ENCODE peak calls at places on chromosome 5, in eight cellular contexts. One of them, this sample, is unnamed.

GRCh38 chr5:135434591-135435466 is 12.3 kb downstream of the DCANP1 start:
- DNase-seq in adrenal gland: no peak
- DNase-seq in HepG2: peak
- DNase-seq in uterus: no peak
- DNase-seq in body of pancreas: no peak
- DNase-seq in tibial nerve: no peak
- DNase-seq in ovary: no peak
- DNase-seq in spleen: no peak
- DNase-seq in this sample: no peak

GRCh38 chr5:97142521-97143254 is at the start of gene LIX1:
- DNase-seq in adrenal gland: peak
- DNase-seq in HepG2: peak
- DNase-seq in uterus: no peak
- DNase-seq in body of pancreas: peak
- DNase-seq in tibial nerve: no peak
- DNase-seq in ovary: no peak
- DNase-seq in spleen: no peak
- DNase-seq in this sample: peak

GRCh38 chr5:82426419-82427154 is 148.4 kb upstream of the RPS23 start:
- DNase-seq in adrenal gland: no peak
- DNase-seq in HepG2: no peak
- DNase-seq in uterus: no peak
- DNase-seq in body of pancreas: no peak
- DNase-seq in tibial nerve: peak
- DNase-seq in ovary: no peak
- DNase-seq in spleen: no peak
- DNase-seq in this sample: no peak

GRCh38 chr5:118999696-119000095 is 11.3 kb upstream of the DTWD2 start:
- DNase-seq in adrenal gland: no peak
- DNase-seq in HepG2: no peak
- DNase-seq in uterus: no peak
- DNase-seq in body of pancreas: no peak
- DNase-seq in tibial nerve: no peak
- DNase-seq in ovary: no peak
- DNase-seq in spleen: no peak
- DNase-seq in this sample: no peak

GRCh38 chr5:84568171-84568570 is 183.5 kb upstream of the EDIL3 start:
- DNase-seq in adrenal gland: no peak
- DNase-seq in HepG2: no peak
- DNase-seq in uterus: no peak
- DNase-seq in body of pancreas: no peak
- DNase-seq in tibial nerve: no peak
- DNase-seq in ovary: no peak
- DNase-seq in spleen: no peak
- DNase-seq in this sample: no peak

GRCh38 chr5:36301858-36302603 is at the start of gene RANBP3L:
- DNase-seq in adrenal gland: peak
- DNase-seq in HepG2: no peak
- DNase-seq in uterus: no peak
- DNase-seq in body of pancreas: peak
- DNase-seq in tibial nerve: no peak
- DNase-seq in ovary: no peak
- DNase-seq in spleen: no peak
- DNase-seq in this sample: peak

GRCh38 chr5:57749396-57749795 is 266.8 kb upstream of the ACTBL2 start:
- DNase-seq in adrenal gland: no peak
- DNase-seq in HepG2: no peak
- DNase-seq in uterus: no peak
- DNase-seq in body of pancreas: no peak
- DNase-seq in tibial nerve: no peak
- DNase-seq in ovary: no peak
- DNase-seq in spleen: no peak
- DNase-seq in this sample: no peak

GRCh38 chr5:133259199-133259997 is 207.6 kb downstream of the HSPA4 start:
- DNase-seq in adrenal gland: no peak
- DNase-seq in HepG2: no peak
- DNase-seq in uterus: no peak
- DNase-seq in body of pancreas: no peak
- DNase-seq in tibial nerve: no peak
- DNase-seq in ovary: no peak
- DNase-seq in spleen: no peak
- DNase-seq in this sample: no peak

GRCh38 chr5:78843436-78843835 is 141.7 kb downstream of the ARSB start:
- DNase-seq in adrenal gland: no peak
- DNase-seq in HepG2: no peak
- DNase-seq in uterus: no peak
- DNase-seq in body of pancreas: no peak
- DNase-seq in tibial nerve: no peak
- DNase-seq in ovary: no peak
- DNase-seq in spleen: no peak
- DNase-seq in this sample: no peak

GRCh38 chr5:116652196-116652729 is 77.6 kb upstream of the SEMA6A start:
- DNase-seq in adrenal gland: peak
- DNase-seq in HepG2: peak
- DNase-seq in uterus: peak
- DNase-seq in body of pancreas: peak
- DNase-seq in tibial nerve: peak
- DNase-seq in ovary: no peak
- DNase-seq in spleen: no peak
- DNase-seq in this sample: no peak

GRCh38 chr5:173010547-173011464 is 27.2 kb downstream of the ATP6V0E1 start:
- DNase-seq in adrenal gland: peak
- DNase-seq in HepG2: peak
- DNase-seq in uterus: no peak
- DNase-seq in body of pancreas: peak
- DNase-seq in tibial nerve: no peak
- DNase-seq in ovary: no peak
- DNase-seq in spleen: no peak
- DNase-seq in this sample: peak

GRCh38 chr5:77631166-77631582 is 7.3 kb downstream of the OTP start:
- DNase-seq in adrenal gland: no peak
- DNase-seq in HepG2: no peak
- DNase-seq in uterus: no peak
- DNase-seq in body of pancreas: no peak
- DNase-seq in tibial nerve: no peak
- DNase-seq in ovary: no peak
- DNase-seq in spleen: no peak
- DNase-seq in this sample: no peak

GRCh38 chr5:172385164-172385563 is 69.2 kb downstream of the SH3PXD2B start:
- DNase-seq in adrenal gland: no peak
- DNase-seq in HepG2: no peak
- DNase-seq in uterus: no peak
- DNase-seq in body of pancreas: no peak
- DNase-seq in tibial nerve: no peak
- DNase-seq in ovary: no peak
- DNase-seq in spleen: no peak
- DNase-seq in this sample: no peak

GRCh38 chr5:176416123-176416924 is at the start of gene CLTB:
- DNase-seq in adrenal gland: peak
- DNase-seq in HepG2: peak
- DNase-seq in uterus: peak
- DNase-seq in body of pancreas: peak
- DNase-seq in tibial nerve: peak
- DNase-seq in ovary: peak
- DNase-seq in spleen: peak
- DNase-seq in this sample: peak
- TF ChIP-seq POLR2A in adrenal gland: peak
- TF ChIP-seq POLR2A in HepG2: no peak
- TF ChIP-seq POLR2A in uterus: peak
- TF ChIP-seq POLR2A in body of pancreas: peak
- TF ChIP-seq POLR2A in tibial nerve: peak
- TF ChIP-seq POLR2A in ovary: peak
- TF ChIP-seq POLR2A in spleen: peak
- TF ChIP-seq POLR2A in this sample: peak

GRCh38 chr5:73989956-73990355 is 364.0 kb downstream of the ARHGEF28 start:
- DNase-seq in adrenal gland: no peak
- DNase-seq in HepG2: no peak
- DNase-seq in uterus: no peak
- DNase-seq in body of pancreas: no peak
- DNase-seq in tibial nerve: no peak
- DNase-seq in ovary: no peak
- DNase-seq in spleen: no peak
- DNase-seq in this sample: no peak

GRCh38 chr5:73985145-73985544 is 359.1 kb downstream of the ARHGEF28 start:
- DNase-seq in adrenal gland: no peak
- DNase-seq in HepG2: peak
- DNase-seq in uterus: no peak
- DNase-seq in body of pancreas: peak
- DNase-seq in tibial nerve: no peak
- DNase-seq in ovary: no peak
- DNase-seq in spleen: no peak
- DNase-seq in this sample: peak

GRCh38 chr5:73983661-73984060 is 357.7 kb downstream of the ARHGEF28 start:
- DNase-seq in adrenal gland: no peak
- DNase-seq in HepG2: no peak
- DNase-seq in uterus: no peak
- DNase-seq in body of pancreas: no peak
- DNase-seq in tibial nerve: no peak
- DNase-seq in ovary: no peak
- DNase-seq in spleen: no peak
- DNase-seq in this sample: no peak

GRCh38 chr5:73987915-73988314 is 361.9 kb downstream of the ARHGEF28 start:
- DNase-seq in adrenal gland: no peak
- DNase-seq in HepG2: no peak
- DNase-seq in uterus: no peak
- DNase-seq in body of pancreas: no peak
- DNase-seq in tibial nerve: no peak
- DNase-seq in ovary: no peak
- DNase-seq in spleen: no peak
- DNase-seq in this sample: no peak

DNA sequence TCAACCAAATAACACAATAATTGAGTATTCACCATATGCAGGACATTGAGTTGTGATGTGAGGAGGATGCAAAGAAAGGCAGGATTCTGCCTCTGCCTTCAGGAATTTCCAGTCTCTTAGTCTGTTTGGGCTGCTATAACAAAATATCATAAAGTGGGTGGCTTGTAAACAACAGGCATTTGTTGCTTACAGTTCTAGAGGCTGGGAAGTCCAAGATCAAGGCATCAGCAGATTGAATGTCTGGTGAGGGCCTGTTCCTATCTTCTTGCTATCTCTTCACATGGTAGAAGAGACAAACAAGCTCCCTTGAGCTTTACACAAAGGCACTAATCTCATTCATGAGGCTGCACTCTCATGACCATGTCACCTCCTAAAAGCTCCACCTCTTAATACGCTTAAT is 360.7 kb downstream of the ARHGEF28 start:
- DNase-seq in adrenal gland: no peak
- DNase-seq in HepG2: no peak
- DNase-seq in uterus: no peak
- DNase-seq in body of pancreas: no peak
- DNase-seq in tibial nerve: no peak
- DNase-seq in ovary: no peak
- DNase-seq in spleen: no peak
- DNase-seq in this sample: no peak
- H3K27ac ChIP-seq in adrenal gland: no peak
- H3K27ac ChIP-seq in HepG2: no peak
- H3K27ac ChIP-seq in uterus: no peak
- H3K27ac ChIP-seq in body of pancreas: no peak
- H3K27ac ChIP-seq in tibial nerve: no peak
- H3K27ac ChIP-seq in ovary: no peak
- H3K27ac ChIP-seq in spleen: peak
- H3K27ac ChIP-seq in this sample: no peak

GRCh38 chr5:43483210-43484048 is at the start of gene TMEM267:
- DNase-seq in adrenal gland: peak
- DNase-seq in HepG2: peak
- DNase-seq in uterus: peak
- DNase-seq in body of pancreas: peak
- DNase-seq in tibial nerve: peak
- DNase-seq in ovary: peak
- DNase-seq in spleen: peak
- DNase-seq in this sample: peak

GRCh38 chr5:43485406-43485805 is 1.7 kb upstream of the TMEM267 start:
- DNase-seq in adrenal gland: no peak
- DNase-seq in HepG2: peak
- DNase-seq in uterus: no peak
- DNase-seq in body of pancreas: no peak
- DNase-seq in tibial nerve: no peak
- DNase-seq in ovary: no peak
- DNase-seq in spleen: no peak
- DNase-seq in this sample: no peak

GRCh38 chr5:43482490-43483064 is 1.1 kb downstream of the TMEM267 start:
- DNase-seq in adrenal gland: no peak
- DNase-seq in HepG2: peak
- DNase-seq in uterus: no peak
- DNase-seq in body of pancreas: no peak
- DNase-seq in tibial nerve: no peak
- DNase-seq in ovary: no peak
- DNase-seq in spleen: no peak
- DNase-seq in this sample: no peak

GRCh38 chr5:43486353-43486752 is 2.7 kb upstream of the TMEM267 start:
- DNase-seq in adrenal gland: no peak
- DNase-seq in HepG2: peak
- DNase-seq in uterus: no peak
- DNase-seq in body of pancreas: no peak
- DNase-seq in tibial nerve: no peak
- DNase-seq in ovary: no peak
- DNase-seq in spleen: no peak
- DNase-seq in this sample: no peak

GRCh38 chr5:43484049-43484849 is 584 bp upstream of the TMEM267 start:
- DNase-seq in adrenal gland: peak
- DNase-seq in HepG2: peak
- DNase-seq in uterus: peak
- DNase-seq in body of pancreas: peak
- DNase-seq in tibial nerve: peak
- DNase-seq in ovary: peak
- DNase-seq in spleen: peak
- DNase-seq in this sample: peak
- TF ChIP-seq POLR2A in adrenal gland: no peak
- TF ChIP-seq POLR2A in HepG2: no peak
- TF ChIP-seq POLR2A in uterus: no peak
- TF ChIP-seq POLR2A in body of pancreas: peak
- TF ChIP-seq POLR2A in tibial nerve: peak
- TF ChIP-seq POLR2A in ovary: no peak
- TF ChIP-seq POLR2A in spleen: no peak
- TF ChIP-seq POLR2A in this sample: no peak

GRCh38 chr5:137699291-137700281 is 36.3 kb downstream of the KLHL3 start:
- DNase-seq in adrenal gland: no peak
- DNase-seq in HepG2: no peak
- DNase-seq in uterus: no peak
- DNase-seq in body of pancreas: no peak
- DNase-seq in tibial nerve: no peak
- DNase-seq in ovary: peak
- DNase-seq in spleen: no peak
- DNase-seq in this sample: peak

GRCh38 chr5:137703565-137703964 is 32.3 kb downstream of the KLHL3 start:
- DNase-seq in adrenal gland: no peak
- DNase-seq in HepG2: no peak
- DNase-seq in uterus: no peak
- DNase-seq in body of pancreas: no peak
- DNase-seq in tibial nerve: no peak
- DNase-seq in ovary: no peak
- DNase-seq in spleen: no peak
- DNase-seq in this sample: no peak

GRCh38 chr5:137695651-137696428 is 40.0 kb downstream of the KLHL3 start:
- DNase-seq in adrenal gland: no peak
- DNase-seq in HepG2: no peak
- DNase-seq in uterus: no peak
- DNase-seq in body of pancreas: no peak
- DNase-seq in tibial nerve: no peak
- DNase-seq in ovary: no peak
- DNase-seq in spleen: no peak
- DNase-seq in this sample: no peak

GRCh38 chr5:137696481-137696880 is 39.4 kb downstream of the KLHL3 start:
- DNase-seq in adrenal gland: peak
- DNase-seq in HepG2: no peak
- DNase-seq in uterus: no peak
- DNase-seq in body of pancreas: no peak
- DNase-seq in tibial nerve: no peak
- DNase-seq in ovary: no peak
- DNase-seq in spleen: no peak
- DNase-seq in this sample: no peak

GRCh38 chr5:137700282-137700680 is 35.6 kb downstream of the KLHL3 start:
- DNase-seq in adrenal gland: no peak
- DNase-seq in HepG2: no peak
- DNase-seq in uterus: no peak
- DNase-seq in body of pancreas: no peak
- DNase-seq in tibial nerve: no peak
- DNase-seq in ovary: no peak
- DNase-seq in spleen: no peak
- DNase-seq in this sample: no peak
- H3K27ac ChIP-seq in adrenal gland: no peak
- H3K27ac ChIP-seq in HepG2: no peak
- H3K27ac ChIP-seq in uterus: peak
- H3K27ac ChIP-seq in body of pancreas: no peak
- H3K27ac ChIP-seq in tibial nerve: no peak
- H3K27ac ChIP-seq in ovary: no peak
- H3K27ac ChIP-seq in spleen: no peak
- H3K27ac ChIP-seq in this sample: no peak